ENCODE peak calls at places on chromosomes 5 and 9, in ten cellular contexts. One of them, this sample, is unnamed.

GRCh38 chr5:168884040-168884439 is 304.9 kb upstream of the PANK3 start:
- DNase-seq in GM23248: no peak
- DNase-seq in mesenchymal stem cell: no peak
- DNase-seq in foreskin keratinocyte: no peak
- DNase-seq in caudate nucleus: no peak
- DNase-seq in left lung: no peak
- DNase-seq in Peyer's patch: no peak
- DNase-seq in aorta: no peak
- DNase-seq in SJSA1: no peak
- DNase-seq in CD8-positive, alpha-beta memory T cell: no peak
- DNase-seq in this sample: no peak

GRCh38 chr5:56054651-56055050 is 59.9 kb upstream of the IL6ST start:
- DNase-seq in mesenchymal stem cell: peak; percentile 50
- DNase-seq in Peyer's patch: no peak
- DNase-seq in caudate nucleus: no peak
- DNase-seq in GM23248: peak; percentile 52
- DNase-seq in left lung: no peak
- DNase-seq in foreskin keratinocyte: no peak
- DNase-seq in CD8-positive, alpha-beta memory T cell: no peak
- DNase-seq in aorta: no peak
- DNase-seq in SJSA1: no peak
- DNase-seq in this sample: no peak

GRCh38 chr5:174412374-174412773 is 312.0 kb upstream of the MSX2 start:
- DNase-seq in foreskin keratinocyte: no peak
- DNase-seq in CD8-positive, alpha-beta memory T cell: no peak
- DNase-seq in mesenchymal stem cell: no peak
- DNase-seq in SJSA1: no peak
- DNase-seq in aorta: no peak
- DNase-seq in left lung: no peak
- DNase-seq in GM23248: no peak
- DNase-seq in caudate nucleus: no peak
- DNase-seq in Peyer's patch: no peak
- DNase-seq in this sample: no peak

GRCh38 chr9:111566234-111566633 is 33.2 kb downstream of the PTGR1 start:
- DNase-seq in Peyer's patch: no peak
- DNase-seq in caudate nucleus: no peak
- DNase-seq in GM23248: peak; percentile 4
- DNase-seq in mesenchymal stem cell: no peak
- DNase-seq in left lung: no peak
- DNase-seq in CD8-positive, alpha-beta memory T cell: no peak
- DNase-seq in foreskin keratinocyte: no peak
- DNase-seq in SJSA1: no peak
- DNase-seq in aorta: no peak
- DNase-seq in this sample: no peak

GRCh38 chr5:166430491-166431319 is 1860.7 kb upstream of the WWC1 start:
- DNase-seq in caudate nucleus: no peak
- DNase-seq in SJSA1: no peak
- DNase-seq in GM23248: no peak
- DNase-seq in left lung: no peak
- DNase-seq in foreskin keratinocyte: no peak
- DNase-seq in Peyer's patch: no peak
- DNase-seq in mesenchymal stem cell: no peak
- DNase-seq in aorta: no peak
- DNase-seq in CD8-positive, alpha-beta memory T cell: no peak
- DNase-seq in this sample: no peak

GRCh38 chr5:143636951-143637528 is 174.9 kb upstream of the HMHB1 start:
- DNase-seq in left lung: no peak
- DNase-seq in mesenchymal stem cell: peak; percentile 50
- DNase-seq in aorta: no peak
- DNase-seq in GM23248: peak; percentile 64
- DNase-seq in caudate nucleus: no peak
- DNase-seq in foreskin keratinocyte: no peak
- DNase-seq in Peyer's patch: no peak
- DNase-seq in CD8-positive, alpha-beta memory T cell: no peak
- DNase-seq in SJSA1: peak; percentile 85
- DNase-seq in this sample: no peak

GRCh38 chr5:1948111-1948510 is 65.4 kb upstream of the IRX4 start:
- DNase-seq in Peyer's patch: no peak
- DNase-seq in CD8-positive, alpha-beta memory T cell: no peak
- DNase-seq in mesenchymal stem cell: no peak
- DNase-seq in SJSA1: no peak
- DNase-seq in caudate nucleus: no peak
- DNase-seq in left lung: no peak
- DNase-seq in aorta: no peak
- DNase-seq in foreskin keratinocyte: peak; percentile 37
- DNase-seq in GM23248: no peak
- DNase-seq in this sample: no peak

GRCh38 chr9:127525426-127526188 is 74.3 kb downstream of the LRSAM1 start:
- DNase-seq in CD8-positive, alpha-beta memory T cell: no peak
- DNase-seq in mesenchymal stem cell: peak; percentile 64
- DNase-seq in foreskin keratinocyte: no peak
- DNase-seq in caudate nucleus: no peak
- DNase-seq in left lung: no peak
- DNase-seq in Peyer's patch: no peak
- DNase-seq in GM23248: peak; percentile 69
- DNase-seq in aorta: no peak
- DNase-seq in SJSA1: no peak
- DNase-seq in this sample: no peak

GRCh38 chr5:98905857-98906688 is 22.7 kb downstream of the CHD1 start:
- DNase-seq in GM23248: peak; percentile 57
- DNase-seq in mesenchymal stem cell: peak; percentile 65
- DNase-seq in Peyer's patch: no peak
- DNase-seq in aorta: no peak
- DNase-seq in CD8-positive, alpha-beta memory T cell: no peak
- DNase-seq in left lung: no peak
- DNase-seq in caudate nucleus: no peak
- DNase-seq in foreskin keratinocyte: peak; percentile 10
- DNase-seq in SJSA1: peak; percentile 61
- DNase-seq in this sample: no peak

GRCh38 chr5:98904786-98905185 is 24.0 kb downstream of the CHD1 start:
- DNase-seq in caudate nucleus: no peak
- DNase-seq in SJSA1: no peak
- DNase-seq in CD8-positive, alpha-beta memory T cell: no peak
- DNase-seq in left lung: no peak
- DNase-seq in aorta: no peak
- DNase-seq in GM23248: peak; percentile 78
- DNase-seq in mesenchymal stem cell: peak; percentile 22
- DNase-seq in foreskin keratinocyte: peak; percentile 12
- DNase-seq in Peyer's patch: no peak
- DNase-seq in this sample: no peak

GRCh38 chr5:98906756-98907355 is 22.0 kb downstream of the CHD1 start:
- DNase-seq in SJSA1: no peak
- DNase-seq in left lung: no peak
- DNase-seq in caudate nucleus: no peak
- DNase-seq in Peyer's patch: no peak
- DNase-seq in aorta: no peak
- DNase-seq in foreskin keratinocyte: peak; percentile 5
- DNase-seq in GM23248: no peak
- DNase-seq in CD8-positive, alpha-beta memory T cell: no peak
- DNase-seq in mesenchymal stem cell: no peak
- DNase-seq in this sample: no peak

GRCh38 chr5:98909363-98909762 is 19.4 kb downstream of the CHD1 start:
- DNase-seq in Peyer's patch: no peak
- DNase-seq in foreskin keratinocyte: no peak
- DNase-seq in aorta: no peak
- DNase-seq in CD8-positive, alpha-beta memory T cell: no peak
- DNase-seq in SJSA1: no peak
- DNase-seq in mesenchymal stem cell: no peak
- DNase-seq in GM23248: peak; percentile 22
- DNase-seq in left lung: no peak
- DNase-seq in caudate nucleus: no peak
- DNase-seq in this sample: no peak

DNA sequence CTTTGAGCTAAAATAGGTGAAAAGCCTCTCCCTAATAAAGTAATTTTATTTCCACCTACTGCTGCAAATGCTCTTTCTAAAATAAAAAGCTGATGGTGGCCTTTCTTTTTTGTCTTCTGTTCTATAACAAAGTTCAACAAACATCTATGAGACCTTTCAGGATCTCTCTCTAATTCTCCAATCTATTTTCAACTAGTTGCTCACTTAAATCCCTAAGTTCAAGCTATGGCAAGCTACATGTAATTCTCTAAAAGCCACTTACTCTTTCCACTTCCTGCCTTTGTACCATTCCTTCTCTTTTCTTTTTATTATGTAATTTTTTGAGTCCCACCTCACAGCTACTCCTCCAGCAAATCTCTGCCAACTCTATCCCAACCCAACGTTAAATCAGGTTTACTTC is 20.9 kb downstream of the CHD1 start:
- DNase-seq in caudate nucleus: no peak
- DNase-seq in foreskin keratinocyte: no peak
- DNase-seq in CD8-positive, alpha-beta memory T cell: no peak
- DNase-seq in SJSA1: no peak
- DNase-seq in aorta: no peak
- DNase-seq in mesenchymal stem cell: no peak
- DNase-seq in GM23248: no peak
- DNase-seq in Peyer's patch: no peak
- DNase-seq in left lung: no peak
- DNase-seq in this sample: no peak
- H3K27ac ChIP-seq in caudate nucleus: no peak overlapping the region
- H3K27ac ChIP-seq in foreskin keratinocyte: no peak overlapping the region
- H3K27ac ChIP-seq in CD8-positive, alpha-beta memory T cell: no peak overlapping the region
- H3K27ac ChIP-seq in SJSA1: no peak overlapping the region
- H3K27ac ChIP-seq in aorta: no peak overlapping the region
- H3K27ac ChIP-seq in mesenchymal stem cell: no peak overlapping the region
- H3K27ac ChIP-seq in GM23248: no peak overlapping the region
- H3K27ac ChIP-seq in Peyer's patch: no peak overlapping the region
- H3K27ac ChIP-seq in left lung: no peak overlapping the region
- H3K27ac ChIP-seq in this sample: no peak overlapping the region

DNA sequence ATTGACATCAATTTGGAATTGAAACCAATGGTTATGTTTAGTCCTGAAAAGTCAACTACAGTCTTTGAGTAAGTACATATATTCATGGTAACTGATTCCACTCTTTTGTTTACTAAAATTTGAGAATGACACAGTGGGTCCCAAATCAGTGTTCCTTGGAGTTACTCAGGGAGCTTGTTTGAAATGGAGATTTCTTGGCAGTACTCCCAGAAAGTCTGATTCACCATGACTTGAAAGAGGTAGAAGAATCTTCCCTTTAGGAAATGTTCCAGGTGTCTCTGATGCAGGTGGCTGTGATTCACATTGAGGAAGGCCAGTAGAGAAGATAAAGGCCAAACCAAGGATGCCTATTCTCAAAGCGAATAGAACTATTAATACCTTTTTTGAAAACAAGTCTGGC is 1078.4 kb downstream of the CDH12 start:
- DNase-seq in left lung: no peak
- DNase-seq in Peyer's patch: no peak
- DNase-seq in caudate nucleus: no peak
- DNase-seq in foreskin keratinocyte: peak; percentile 98
- DNase-seq in aorta: no peak
- DNase-seq in mesenchymal stem cell: no peak
- DNase-seq in SJSA1: no peak
- DNase-seq in GM23248: no peak
- DNase-seq in CD8-positive, alpha-beta memory T cell: no peak
- DNase-seq in this sample: no peak
- H3K27ac ChIP-seq in left lung: no peak overlapping the region
- H3K27ac ChIP-seq in Peyer's patch: no peak overlapping the region
- H3K27ac ChIP-seq in caudate nucleus: no peak overlapping the region
- H3K27ac ChIP-seq in foreskin keratinocyte: peak overlapping the region; percentile 65
- H3K27ac ChIP-seq in aorta: no peak overlapping the region
- H3K27ac ChIP-seq in mesenchymal stem cell: no peak overlapping the region
- H3K27ac ChIP-seq in SJSA1: no peak overlapping the region
- H3K27ac ChIP-seq in GM23248: no peak overlapping the region
- H3K27ac ChIP-seq in CD8-positive, alpha-beta memory T cell: no peak overlapping the region
- H3K27ac ChIP-seq in this sample: no peak overlapping the region

DNA sequence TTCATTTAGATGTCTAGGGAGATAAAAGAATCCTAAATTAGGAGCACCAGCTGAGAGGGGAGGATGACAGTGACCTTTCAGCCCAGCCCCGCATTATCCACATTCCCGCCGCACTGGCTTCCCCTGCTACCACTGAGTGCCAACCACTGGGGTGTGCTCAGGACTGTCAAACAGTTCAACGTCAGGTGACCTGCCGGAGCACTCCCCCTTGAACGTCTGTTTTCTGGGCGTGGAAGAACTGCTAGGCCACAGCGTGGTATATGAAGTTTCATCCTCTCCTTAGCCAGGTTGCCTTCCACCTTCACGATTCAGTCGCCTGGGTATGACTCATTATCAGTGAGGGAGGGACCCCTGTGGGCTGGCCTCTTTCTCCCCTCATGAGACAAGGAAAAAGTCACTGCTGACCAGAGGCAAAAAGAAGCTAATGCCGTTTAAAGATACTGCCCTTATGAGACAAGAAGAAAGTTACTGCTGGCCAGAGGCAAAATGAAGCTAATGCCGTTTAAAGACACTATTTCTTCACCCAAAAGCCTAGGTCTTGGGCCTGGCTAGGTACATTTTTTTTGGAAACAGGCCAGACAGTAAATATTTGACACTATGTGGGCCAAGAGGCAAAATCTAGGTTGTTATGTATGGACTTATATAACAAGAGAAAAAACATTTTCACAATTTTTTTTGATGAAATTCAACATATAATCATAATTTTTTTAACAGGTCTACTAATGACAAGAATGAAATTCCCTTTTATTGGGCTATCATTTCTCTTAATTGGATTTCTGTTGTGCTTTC is 4.6 kb downstream of the NMRK1 start:
- DNase-seq in Peyer's patch: no peak
- DNase-seq in SJSA1: no peak
- DNase-seq in caudate nucleus: peak; percentile 24
- DNase-seq in GM23248: no peak
- DNase-seq in CD8-positive, alpha-beta memory T cell: peak; percentile 75
- DNase-seq in aorta: no peak
- DNase-seq in left lung: peak; percentile 75
- DNase-seq in mesenchymal stem cell: no peak
- DNase-seq in foreskin keratinocyte: no peak
- DNase-seq in this sample: no peak
- H3K27ac ChIP-seq in Peyer's patch: no peak overlapping the region
- H3K27ac ChIP-seq in SJSA1: no peak overlapping the region
- H3K27ac ChIP-seq in caudate nucleus: no peak overlapping the region
- H3K27ac ChIP-seq in GM23248: no peak overlapping the region
- H3K27ac ChIP-seq in CD8-positive, alpha-beta memory T cell: peak overlapping the region; percentile 20
- H3K27ac ChIP-seq in aorta: no peak overlapping the region
- H3K27ac ChIP-seq in left lung: peak overlapping the region; percentile 39
- H3K27ac ChIP-seq in mesenchymal stem cell: no peak overlapping the region
- H3K27ac ChIP-seq in foreskin keratinocyte: peak overlapping the region; percentile 57
- H3K27ac ChIP-seq in this sample: peak overlapping the region; percentile 1

GRCh38 chr5:424259-425110 is 18.5 kb upstream of the EXOC3 start:
- DNase-seq in caudate nucleus: no peak
- DNase-seq in aorta: peak; percentile 57
- DNase-seq in left lung: no peak
- DNase-seq in CD8-positive, alpha-beta memory T cell: no peak
- DNase-seq in SJSA1: no peak
- DNase-seq in Peyer's patch: no peak
- DNase-seq in foreskin keratinocyte: no peak
- DNase-seq in mesenchymal stem cell: peak; percentile 41
- DNase-seq in GM23248: peak; percentile 59
- DNase-seq in this sample: no peak

GRCh38 chr5:423626-424258 is 19.2 kb upstream of the EXOC3 start:
- DNase-seq in caudate nucleus: no peak
- DNase-seq in SJSA1: no peak
- DNase-seq in left lung: no peak
- DNase-seq in mesenchymal stem cell: no peak
- DNase-seq in foreskin keratinocyte: no peak
- DNase-seq in aorta: peak; percentile 51
- DNase-seq in Peyer's patch: no peak
- DNase-seq in GM23248: no peak
- DNase-seq in CD8-positive, alpha-beta memory T cell: no peak
- DNase-seq in this sample: no peak

GRCh38 chr5:426392-426976 is 16.5 kb upstream of the EXOC3 start:
- DNase-seq in Peyer's patch: no peak
- DNase-seq in CD8-positive, alpha-beta memory T cell: no peak
- DNase-seq in SJSA1: no peak
- DNase-seq in mesenchymal stem cell: no peak
- DNase-seq in foreskin keratinocyte: no peak
- DNase-seq in GM23248: no peak
- DNase-seq in caudate nucleus: no peak
- DNase-seq in aorta: no peak
- DNase-seq in left lung: no peak
- DNase-seq in this sample: no peak

GRCh38 chr5:427415-428087 is 15.4 kb upstream of the EXOC3 start:
- DNase-seq in CD8-positive, alpha-beta memory T cell: no peak
- DNase-seq in SJSA1: no peak
- DNase-seq in Peyer's patch: no peak
- DNase-seq in foreskin keratinocyte: no peak
- DNase-seq in GM23248: no peak
- DNase-seq in mesenchymal stem cell: no peak
- DNase-seq in caudate nucleus: no peak
- DNase-seq in aorta: peak; percentile 75
- DNase-seq in left lung: no peak
- DNase-seq in this sample: no peak

DNA sequence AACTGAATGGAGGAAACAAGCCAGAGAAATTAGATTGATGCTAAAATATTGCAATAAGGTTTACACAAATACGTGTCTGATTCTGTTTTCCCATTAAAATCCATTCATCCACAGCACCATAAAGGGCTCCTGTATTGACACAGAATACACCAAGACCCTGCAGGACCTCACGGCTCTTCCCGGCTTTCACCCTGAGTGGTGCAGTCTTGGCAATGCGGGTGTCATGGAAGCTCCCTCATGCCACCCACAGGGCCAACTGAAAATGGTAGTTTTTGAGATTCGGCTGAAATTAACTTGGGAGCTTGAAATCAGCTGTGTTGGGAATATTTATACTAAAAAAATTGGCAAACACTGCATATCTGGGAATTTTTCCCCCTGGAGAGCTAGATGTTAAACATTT is 17.3 kb upstream of the EXOC3 start:
- DNase-seq in SJSA1: no peak
- DNase-seq in foreskin keratinocyte: no peak
- DNase-seq in caudate nucleus: no peak
- DNase-seq in mesenchymal stem cell: no peak
- DNase-seq in aorta: peak; percentile 54
- DNase-seq in GM23248: no peak
- DNase-seq in Peyer's patch: no peak
- DNase-seq in CD8-positive, alpha-beta memory T cell: no peak
- DNase-seq in left lung: no peak
- DNase-seq in this sample: no peak
- H3K27ac ChIP-seq in SJSA1: no peak overlapping the region
- H3K27ac ChIP-seq in foreskin keratinocyte: no peak overlapping the region
- H3K27ac ChIP-seq in caudate nucleus: no peak overlapping the region
- H3K27ac ChIP-seq in mesenchymal stem cell: no peak overlapping the region
- H3K27ac ChIP-seq in aorta: no peak overlapping the region
- H3K27ac ChIP-seq in GM23248: no peak overlapping the region
- H3K27ac ChIP-seq in Peyer's patch: no peak overlapping the region
- H3K27ac ChIP-seq in CD8-positive, alpha-beta memory T cell: no peak overlapping the region
- H3K27ac ChIP-seq in left lung: no peak overlapping the region
- H3K27ac ChIP-seq in this sample: no peak overlapping the region

This sample was measured in right atrium auricular region.